ENCODE peak calls at places on chromosomes 7 and 10, in five cellular contexts. One of them, this sample, is unnamed.

GRCh38 chr7:78279035-78279434 is 480.5 kb downstream of the PHTF2 start:
- DNase-seq in astrocyte of the spinal cord: peak; percentile 78
- DNase-seq in fibroblast of lung: peak; percentile 61
- DNase-seq in brain microvascular endothelial cell: peak; percentile 65
- DNase-seq in endodermal cell: no peak
- DNase-seq in this sample: no peak

GRCh38 chr10:21171936-21172773 is 275.0 kb upstream of the NEBL start:
- DNase-seq in astrocyte of the spinal cord: no peak
- DNase-seq in fibroblast of lung: no peak
- DNase-seq in brain microvascular endothelial cell: no peak
- DNase-seq in endodermal cell: no peak
- DNase-seq in this sample: no peak

GRCh38 chr7:39465055-39465929 is 100.9 kb upstream of the YAE1 start:
- DNase-seq in astrocyte of the spinal cord: peak; percentile 65
- DNase-seq in fibroblast of lung: peak; percentile 71
- DNase-seq in brain microvascular endothelial cell: peak; percentile 60
- DNase-seq in endodermal cell: peak; percentile 82
- DNase-seq in this sample: peak; percentile 27

GRCh38 chr10:34996843-34997242 is 93.3 kb downstream of the CUL2 start:
- DNase-seq in astrocyte of the spinal cord: peak; percentile 37
- DNase-seq in fibroblast of lung: peak; percentile 31
- DNase-seq in brain microvascular endothelial cell: peak; percentile 57
- DNase-seq in endodermal cell: no peak
- DNase-seq in this sample: no peak

GRCh38 chr10:121956111-121957061 is 18.6 kb downstream of the NSMCE4A start:
- DNase-seq in astrocyte of the spinal cord: peak; percentile 56
- DNase-seq in fibroblast of lung: peak; percentile 15
- DNase-seq in brain microvascular endothelial cell: peak; percentile 43
- DNase-seq in endodermal cell: no peak
- DNase-seq in this sample: no peak

GRCh38 chr7:15015545-15016314 is 113.2 kb upstream of the DGKB start:
- DNase-seq in astrocyte of the spinal cord: peak; percentile 76
- DNase-seq in fibroblast of lung: peak; percentile 67
- DNase-seq in brain microvascular endothelial cell: peak; percentile 42
- DNase-seq in endodermal cell: peak; percentile 93
- DNase-seq in this sample: peak; percentile 44

GRCh38 chr10:89175821-89176220 is 31.3 kb downstream of the CH25H start:
- DNase-seq in astrocyte of the spinal cord: no peak
- DNase-seq in fibroblast of lung: no peak
- DNase-seq in brain microvascular endothelial cell: no peak
- DNase-seq in endodermal cell: no peak
- DNase-seq in this sample: no peak

GRCh38 chr7:1027285-1028043 is 16.9 kb upstream of the GPR146 start:
- DNase-seq in astrocyte of the spinal cord: peak; percentile 45
- DNase-seq in fibroblast of lung: peak; percentile 43
- DNase-seq in brain microvascular endothelial cell: peak; percentile 14
- DNase-seq in endodermal cell: peak; percentile 68
- DNase-seq in this sample: peak; percentile 47

GRCh38 chr10:44017483-44018145 is 367.3 kb downstream of the CXCL12 start:
- DNase-seq in astrocyte of the spinal cord: no peak
- DNase-seq in fibroblast of lung: no peak
- DNase-seq in brain microvascular endothelial cell: no peak
- DNase-seq in endodermal cell: no peak
- DNase-seq in this sample: no peak

GRCh38 chr7:113705439-113705838 is 213.4 kb downstream of the PPP1R3A start:
- DNase-seq in astrocyte of the spinal cord: no peak
- DNase-seq in fibroblast of lung: peak; percentile 43
- DNase-seq in brain microvascular endothelial cell: no peak
- DNase-seq in endodermal cell: no peak
- DNase-seq in this sample: no peak

GRCh38 chr7:91276909-91277308 is 12.7 kb downstream of the FZD1 start:
- DNase-seq in astrocyte of the spinal cord: no peak
- DNase-seq in fibroblast of lung: no peak
- DNase-seq in brain microvascular endothelial cell: no peak
- DNase-seq in endodermal cell: no peak
- DNase-seq in this sample: no peak

GRCh38 chr7:131546126-131546525 is 10.3 kb downstream of the PODXL start:
- DNase-seq in astrocyte of the spinal cord: no peak
- DNase-seq in fibroblast of lung: no peak
- DNase-seq in brain microvascular endothelial cell: no peak
- DNase-seq in endodermal cell: peak; percentile 60
- DNase-seq in this sample: no peak

GRCh38 chr10:60646966-60647796 is 131.1 kb upstream of the CDK1 start:
- DNase-seq in astrocyte of the spinal cord: peak; percentile 72
- DNase-seq in fibroblast of lung: peak; percentile 79
- DNase-seq in brain microvascular endothelial cell: peak; percentile 69
- DNase-seq in endodermal cell: no peak
- DNase-seq in this sample: peak; percentile 23

GRCh38 chr7:37354661-37355131 is 94.0 kb downstream of the ELMO1 start:
- DNase-seq in astrocyte of the spinal cord: peak; percentile 6
- DNase-seq in fibroblast of lung: peak; percentile 57
- DNase-seq in brain microvascular endothelial cell: peak; percentile 2
- DNase-seq in endodermal cell: no peak
- DNase-seq in this sample: peak; percentile 50

GRCh38 chr7:47988496-47989386 is 9.3 kb upstream of the HUS1 start:
- DNase-seq in astrocyte of the spinal cord: peak; percentile 16
- DNase-seq in fibroblast of lung: no peak
- DNase-seq in brain microvascular endothelial cell: peak; percentile 13
- DNase-seq in endodermal cell: no peak
- DNase-seq in this sample: no peak

GRCh38 chr7:85474234-85474633 is 287.4 kb upstream of the SEMA3D start:
- DNase-seq in astrocyte of the spinal cord: peak; percentile 27
- DNase-seq in fibroblast of lung: no peak
- DNase-seq in brain microvascular endothelial cell: peak; percentile 33
- DNase-seq in endodermal cell: no peak
- DNase-seq in this sample: no peak

GRCh38 chr7:139482662-139483466 is 609 bp downstream of the KLRG2 start:
- DNase-seq in astrocyte of the spinal cord: no peak
- DNase-seq in fibroblast of lung: no peak
- DNase-seq in brain microvascular endothelial cell: no peak
- DNase-seq in endodermal cell: peak; percentile 86
- DNase-seq in this sample: no peak

GRCh38 chr7:136857573-136857972 is 10.9 kb upstream of the CHRM2 start:
- DNase-seq in astrocyte of the spinal cord: peak; percentile 54
- DNase-seq in fibroblast of lung: peak; percentile 55
- DNase-seq in brain microvascular endothelial cell: peak; percentile 31
- DNase-seq in endodermal cell: no peak
- DNase-seq in this sample: no peak

GRCh38 chr10:110426294-110427153 is 71.2 kb upstream of the DUSP5 start:
- DNase-seq in astrocyte of the spinal cord: peak; percentile 97
- DNase-seq in fibroblast of lung: peak; percentile 78
- DNase-seq in brain microvascular endothelial cell: peak; percentile 93
- DNase-seq in endodermal cell: no peak
- DNase-seq in this sample: no peak

GRCh38 chr7:87574630-87575029 is 26.1 kb downstream of the ABCB1 start:
- DNase-seq in astrocyte of the spinal cord: peak; percentile 60
- DNase-seq in fibroblast of lung: peak; percentile 62
- DNase-seq in brain microvascular endothelial cell: no peak
- DNase-seq in endodermal cell: no peak
- DNase-seq in this sample: no peak

GRCh38 chr7:41701542-41701941 is 1.3 kb downstream of the INHBA start:
- DNase-seq in astrocyte of the spinal cord: no peak
- DNase-seq in fibroblast of lung: no peak
- DNase-seq in brain microvascular endothelial cell: no peak
- DNase-seq in endodermal cell: no peak
- DNase-seq in this sample: no peak

GRCh38 chr10:15439381-15439837 is 68.3 kb upstream of the FAM171A1 start:
- DNase-seq in astrocyte of the spinal cord: peak; percentile 85
- DNase-seq in fibroblast of lung: peak; percentile 43
- DNase-seq in brain microvascular endothelial cell: peak; percentile 41
- DNase-seq in endodermal cell: peak; percentile 78
- DNase-seq in this sample: peak; percentile 59

GRCh38 chr10:75402486-75403143 is 1.1 kb upstream of the ZNF503 start:
- DNase-seq in astrocyte of the spinal cord: no peak
- DNase-seq in fibroblast of lung: no peak
- DNase-seq in brain microvascular endothelial cell: no peak
- DNase-seq in endodermal cell: peak; percentile 80
- DNase-seq in this sample: peak; percentile 61

GRCh38 chr7:27237735-27238334 is 4.8 kb upstream of the EVX1 start:
- DNase-seq in astrocyte of the spinal cord: no peak
- DNase-seq in fibroblast of lung: no peak
- DNase-seq in brain microvascular endothelial cell: peak; percentile 42
- DNase-seq in endodermal cell: no peak
- DNase-seq in this sample: no peak

GRCh38 chr7:5094641-5095040 is 49.0 kb downstream of the RBAK start:
- DNase-seq in astrocyte of the spinal cord: no peak
- DNase-seq in fibroblast of lung: peak; percentile 12
- DNase-seq in brain microvascular endothelial cell: no peak
- DNase-seq in endodermal cell: no peak
- DNase-seq in this sample: no peak

GRCh38 chr7:37765872-37766525 is 82.4 kb upstream of the NME8 start:
- DNase-seq in astrocyte of the spinal cord: no peak
- DNase-seq in fibroblast of lung: no peak
- DNase-seq in brain microvascular endothelial cell: no peak
- DNase-seq in endodermal cell: no peak
- DNase-seq in this sample: no peak

GRCh38 chr7:112449353-112449752 is 907 bp upstream of the IFRD1 start:
- DNase-seq in astrocyte of the spinal cord: peak; percentile 41
- DNase-seq in fibroblast of lung: no peak
- DNase-seq in brain microvascular endothelial cell: peak; percentile 31
- DNase-seq in endodermal cell: no peak
- DNase-seq in this sample: no peak

GRCh38 chr10:75150656-75151055 is 39.2 kb downstream of the SAMD8 start:
- DNase-seq in astrocyte of the spinal cord: no peak
- DNase-seq in fibroblast of lung: no peak
- DNase-seq in brain microvascular endothelial cell: no peak
- DNase-seq in endodermal cell: no peak
- DNase-seq in this sample: no peak

GRCh38 chr10:50325449-50326188 is 74.3 kb upstream of the ASAH2 start:
- DNase-seq in astrocyte of the spinal cord: peak; percentile 97
- DNase-seq in fibroblast of lung: peak; percentile 98
- DNase-seq in brain microvascular endothelial cell: peak; percentile 94
- DNase-seq in endodermal cell: no peak
- DNase-seq in this sample: peak; percentile 69

GRCh38 chr10:131002031-131002861 is 309.3 kb downstream of the TCERG1L start:
- DNase-seq in astrocyte of the spinal cord: no peak
- DNase-seq in fibroblast of lung: no peak
- DNase-seq in brain microvascular endothelial cell: no peak
- DNase-seq in endodermal cell: no peak
- DNase-seq in this sample: no peak

GRCh38 chr10:123148414-123149161 is 652 bp downstream of the HMX2 start:
- DNase-seq in astrocyte of the spinal cord: no peak
- DNase-seq in fibroblast of lung: no peak
- DNase-seq in brain microvascular endothelial cell: no peak
- DNase-seq in endodermal cell: peak; percentile 85
- DNase-seq in this sample: no peak

GRCh38 chr10:71210031-71210871 is 2.1 kb upstream of the UNC5B start:
- DNase-seq in astrocyte of the spinal cord: no peak
- DNase-seq in fibroblast of lung: no peak
- DNase-seq in brain microvascular endothelial cell: no peak
- DNase-seq in endodermal cell: peak; percentile 47
- DNase-seq in this sample: no peak

GRCh38 chr7:25989140-25989705 is 162.8 kb upstream of the NFE2L3 start:
- DNase-seq in astrocyte of the spinal cord: no peak
- DNase-seq in fibroblast of lung: no peak
- DNase-seq in brain microvascular endothelial cell: no peak
- DNase-seq in endodermal cell: no peak
- DNase-seq in this sample: no peak

GRCh38 chr10:81978238-81978637 is 103.2 kb downstream of the NRG3 start:
- DNase-seq in astrocyte of the spinal cord: peak; percentile 24
- DNase-seq in fibroblast of lung: peak; percentile 3
- DNase-seq in brain microvascular endothelial cell: no peak
- DNase-seq in endodermal cell: no peak
- DNase-seq in this sample: no peak

DNA sequence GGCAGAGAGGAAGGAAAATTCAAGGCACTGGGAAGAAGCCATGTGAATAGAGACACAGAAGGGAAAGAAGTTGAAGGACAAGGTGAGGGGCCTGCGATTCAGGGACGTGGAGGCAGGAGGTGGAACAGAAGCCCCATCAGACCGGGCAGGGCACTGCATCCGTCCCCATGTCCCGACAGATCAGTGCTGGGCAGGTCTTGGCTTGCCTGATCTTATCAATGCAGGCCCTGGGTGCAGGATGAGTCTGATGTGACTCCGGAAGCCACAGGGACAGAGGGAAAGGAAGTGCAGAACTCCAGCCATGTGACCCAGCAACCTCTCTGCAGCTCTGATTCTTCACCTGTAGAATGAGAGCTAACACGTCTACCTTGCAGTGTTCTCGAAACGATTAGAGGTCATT is 136.2 kb upstream of the CTBP2 start:
- DNase-seq in astrocyte of the spinal cord: no peak
- DNase-seq in fibroblast of lung: no peak
- DNase-seq in brain microvascular endothelial cell: no peak
- DNase-seq in endodermal cell: no peak
- DNase-seq in this sample: no peak
- H3K4me3 ChIP-seq in astrocyte of the spinal cord: no peak overlapping the region
- H3K4me3 ChIP-seq in fibroblast of lung: no peak overlapping the region
- H3K4me3 ChIP-seq in brain microvascular endothelial cell: no peak overlapping the region
- H3K4me3 ChIP-seq in endodermal cell: no peak overlapping the region
- H3K4me3 ChIP-seq in this sample: no peak overlapping the region

GRCh38 chr7:130147710-130148325 is 57.4 kb downstream of the TMEM209 start:
- DNase-seq in astrocyte of the spinal cord: no peak
- DNase-seq in fibroblast of lung: no peak
- DNase-seq in brain microvascular endothelial cell: no peak
- DNase-seq in endodermal cell: no peak
- DNase-seq in this sample: no peak
- H3K4me3 ChIP-seq in astrocyte of the spinal cord: no peak overlapping the region
- H3K4me3 ChIP-seq in fibroblast of lung: no peak overlapping the region
- H3K4me3 ChIP-seq in brain microvascular endothelial cell: no peak overlapping the region
- H3K4me3 ChIP-seq in endodermal cell: no peak overlapping the region
- H3K4me3 ChIP-seq in this sample: no peak overlapping the region

GRCh38 chr10:28217848-28218247 is 85.0 kb downstream of the MPP7 start:
- DNase-seq in astrocyte of the spinal cord: peak; percentile 87
- DNase-seq in fibroblast of lung: peak; percentile 91
- DNase-seq in brain microvascular endothelial cell: peak; percentile 68
- DNase-seq in endodermal cell: no peak
- DNase-seq in this sample: no peak
- H3K4me3 ChIP-seq in astrocyte of the spinal cord: no peak overlapping the region
- H3K4me3 ChIP-seq in fibroblast of lung: peak overlapping the region; percentile 1
- H3K4me3 ChIP-seq in brain microvascular endothelial cell: no peak overlapping the region
- H3K4me3 ChIP-seq in endodermal cell: no peak overlapping the region
- H3K4me3 ChIP-seq in this sample: no peak overlapping the region

DNA sequence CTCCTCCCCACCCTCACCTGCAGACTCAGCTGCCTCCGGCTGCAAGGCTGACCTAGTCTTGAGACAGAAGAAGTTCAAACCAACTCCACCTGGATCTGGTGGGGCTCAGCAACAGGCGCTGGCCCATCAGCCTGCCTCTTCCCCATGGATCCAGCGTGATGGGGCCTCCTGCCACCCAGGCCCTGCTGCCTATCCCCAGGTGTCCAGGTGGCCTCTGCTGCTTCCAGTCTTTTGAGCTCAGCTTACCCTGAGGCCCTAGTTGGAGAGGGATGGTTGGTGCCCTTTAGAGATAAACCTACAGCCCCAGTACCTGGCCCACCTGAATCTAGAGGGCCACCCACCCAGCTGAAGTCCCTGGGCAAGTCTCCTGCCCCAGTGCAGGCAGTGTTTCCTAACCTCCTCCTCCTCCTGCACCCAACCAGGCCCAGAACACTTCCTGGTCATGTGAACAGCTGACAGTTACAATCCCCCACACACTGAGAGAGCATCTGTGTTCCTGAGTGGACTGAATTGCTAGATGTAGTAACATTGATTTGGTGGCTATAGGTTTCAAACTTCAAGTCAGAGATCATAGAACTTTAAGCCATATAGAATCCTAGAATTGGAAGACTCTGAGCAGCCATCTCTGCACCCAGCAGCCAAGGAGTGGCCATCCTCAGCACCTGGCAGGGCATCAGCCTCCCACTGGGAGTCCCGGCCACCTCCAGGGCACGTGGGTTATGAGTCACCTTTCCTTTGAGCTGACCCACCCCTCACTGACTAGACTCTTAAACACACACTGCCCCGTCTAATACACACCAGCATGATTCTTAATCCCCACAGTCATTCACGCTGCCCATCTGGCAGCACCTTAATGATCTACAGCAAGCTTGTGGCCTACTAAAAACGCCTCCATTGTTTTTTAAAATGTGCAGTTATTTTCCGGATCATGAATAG is 51.9 kb downstream of the ALOX5 start:
- DNase-seq in astrocyte of the spinal cord: peak; percentile 8
- DNase-seq in fibroblast of lung: no peak
- DNase-seq in brain microvascular endothelial cell: no peak
- DNase-seq in endodermal cell: peak; percentile 47
- DNase-seq in this sample: no peak
- H3K4me3 ChIP-seq in astrocyte of the spinal cord: no peak overlapping the region
- H3K4me3 ChIP-seq in fibroblast of lung: no peak overlapping the region
- H3K4me3 ChIP-seq in brain microvascular endothelial cell: no peak overlapping the region
- H3K4me3 ChIP-seq in endodermal cell: no peak overlapping the region
- H3K4me3 ChIP-seq in this sample: no peak overlapping the region

This sample was measured in uterus.